ENCODE peak calls at places on chromosomes 11 and 22, in four cellular contexts. One of them, this sample, is unnamed.
A peak's percentile ranks its signal among the peaks of the same experiment; 100 is the strongest.

GRCh38 chr11:67266424-67267187 is at the start of gene GRK2:
- DNase-seq in adrenal gland: no peak
- DNase-seq in heart left ventricle: peak; percentile 42
- DNase-seq in NB4: peak; percentile 74
- DNase-seq in this sample: no peak

GRCh38 chr22:27667121-27667843 is 134.3 kb downstream of the MN1 start:
- DNase-seq in adrenal gland: peak; percentile 76
- DNase-seq in heart left ventricle: peak; percentile 60
- DNase-seq in NB4: peak; percentile 19
- DNase-seq in this sample: peak; percentile 81

GRCh38 chr11:126403039-126403438 is 47.6 kb downstream of the ST3GAL4 start:
- DNase-seq in adrenal gland: no peak
- DNase-seq in heart left ventricle: no peak
- DNase-seq in NB4: no peak
- DNase-seq in this sample: no peak

GRCh38 chr22:19634206-19634536 is 80.1 kb upstream of the SEPTIN5 start:
- DNase-seq in adrenal gland: no peak
- DNase-seq in heart left ventricle: no peak
- DNase-seq in NB4: no peak
- DNase-seq in this sample: no peak

GRCh38 chr11:120239713-120240640 is at the start of gene POU2F3:
- DNase-seq in adrenal gland: no peak
- DNase-seq in heart left ventricle: no peak
- DNase-seq in NB4: no peak
- DNase-seq in this sample: no peak

GRCh38 chr22:41979423-41980250 is 10.4 kb downstream of the SEPTIN3 start:
- DNase-seq in adrenal gland: no peak
- DNase-seq in heart left ventricle: no peak
- DNase-seq in NB4: no peak
- DNase-seq in this sample: no peak

GRCh38 chr11:113349528-113349927 is 35.1 kb downstream of the TTC12 start:
- DNase-seq in adrenal gland: no peak
- DNase-seq in heart left ventricle: no peak
- DNase-seq in NB4: no peak
- DNase-seq in this sample: no peak

GRCh38 chr11:129819237-129819636 is 3.6 kb downstream of the TMEM45B start:
- DNase-seq in adrenal gland: no peak
- DNase-seq in heart left ventricle: no peak
- DNase-seq in NB4: no peak
- DNase-seq in this sample: no peak

GRCh38 chr11:110011595-110011994 is 81.6 kb upstream of the ZC3H12C start:
- DNase-seq in adrenal gland: no peak
- DNase-seq in heart left ventricle: no peak
- DNase-seq in NB4: no peak
- DNase-seq in this sample: no peak

GRCh38 chr11:45083544-45084087 is 62.8 kb upstream of the PRDM11 start:
- DNase-seq in adrenal gland: peak; percentile 37
- DNase-seq in heart left ventricle: no peak
- DNase-seq in NB4: no peak
- DNase-seq in this sample: no peak

GRCh38 chr11:71381781-71382505 is 66.2 kb downstream of the DHCR7 start:
- DNase-seq in adrenal gland: no peak
- DNase-seq in heart left ventricle: no peak
- DNase-seq in NB4: no peak
- DNase-seq in this sample: no peak

GRCh38 chr11:32391965-32392553 is 43.3 kb downstream of the WT1 start:
- DNase-seq in adrenal gland: no peak
- DNase-seq in heart left ventricle: no peak
- DNase-seq in NB4: no peak
- DNase-seq in this sample: no peak

GRCh38 chr11:33829430-33830141 is 55.3 kb upstream of the FBXO3 start:
- DNase-seq in adrenal gland: peak; percentile 58
- DNase-seq in heart left ventricle: peak; percentile 35
- DNase-seq in NB4: peak; percentile 74
- DNase-seq in this sample: peak; percentile 71

GRCh38 chr22:38414009-38414395 is 41.0 kb downstream of the KCNJ4 start:
- DNase-seq in adrenal gland: peak; percentile 6
- DNase-seq in heart left ventricle: no peak
- DNase-seq in NB4: no peak
- DNase-seq in this sample: peak; percentile 11

GRCh38 chr22:46537946-46538815 is 761 bp upstream of the CELSR1 start:
- DNase-seq in adrenal gland: no peak
- DNase-seq in heart left ventricle: no peak
- DNase-seq in NB4: peak; percentile 69
- DNase-seq in this sample: no peak

GRCh38 chr11:7019500-7020182 is 505 bp downstream of the ZNF214 start:
- DNase-seq in adrenal gland: peak; percentile 32
- DNase-seq in heart left ventricle: peak; percentile 31
- DNase-seq in NB4: no peak
- DNase-seq in this sample: peak; percentile 56
- H3K4me3 ChIP-seq in adrenal gland: peak overlapping the region; percentile 80
- H3K4me3 ChIP-seq in heart left ventricle: peak overlapping the region; percentile 65
- H3K4me3 ChIP-seq in NB4: no peak overlapping the region
- H3K4me3 ChIP-seq in this sample: peak overlapping the region; percentile 67

GRCh38 chr11:70176940-70177689 is 26.0 kb upstream of the FADD start:
- DNase-seq in adrenal gland: no peak
- DNase-seq in heart left ventricle: no peak
- DNase-seq in NB4: peak; percentile 57
- DNase-seq in this sample: peak; percentile 83
- TF ChIP-seq CTCF in adrenal gland: no peak
- TF ChIP-seq CTCF in heart left ventricle: peak; percentile 35
- TF ChIP-seq CTCF in NB4: peak; percentile 78
- TF ChIP-seq CTCF in this sample: peak; percentile 40

GRCh38 chr11:57567512-57568329 is at the start of gene UBE2L6:
- DNase-seq in adrenal gland: peak; percentile 79
- DNase-seq in heart left ventricle: peak; percentile 75
- DNase-seq in NB4: peak; percentile 87
- DNase-seq in this sample: peak; percentile 84
- TF ChIP-seq POLR2A in adrenal gland: peak; percentile 48
- TF ChIP-seq POLR2A in heart left ventricle: no peak
- TF ChIP-seq POLR2A in NB4: no peak
- TF ChIP-seq POLR2A in this sample: no peak

DNA sequence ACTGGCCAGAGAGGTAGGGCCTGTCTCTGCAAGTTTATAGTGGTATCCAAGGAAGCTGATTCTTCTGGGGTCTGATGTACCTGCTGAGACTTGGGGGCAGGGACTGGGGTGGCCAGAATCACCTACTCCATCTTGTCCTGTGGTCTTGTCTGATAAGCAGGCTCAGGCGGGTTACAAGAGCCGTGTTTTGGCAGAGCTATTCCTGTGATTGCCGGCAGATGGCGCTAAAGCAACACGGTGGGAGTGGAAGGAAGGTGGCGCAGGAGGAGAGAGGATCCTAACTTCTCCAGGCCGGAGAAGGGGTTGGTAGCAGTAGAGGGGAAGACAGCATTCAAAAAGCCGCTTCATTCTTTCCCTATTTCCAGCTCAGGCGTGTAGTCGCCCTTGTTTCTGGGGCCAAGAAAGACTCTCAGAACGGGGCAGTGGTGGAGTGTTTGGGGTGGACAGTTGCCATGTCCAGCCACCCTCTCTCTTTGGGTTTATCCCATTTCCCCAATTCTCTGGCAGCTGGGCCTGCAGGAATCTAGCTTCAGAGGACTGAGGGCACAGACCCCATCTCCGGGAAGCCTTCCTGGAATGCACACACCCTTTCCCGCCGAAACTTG is 15.1 kb downstream of the CHRM1 start:
- DNase-seq in adrenal gland: peak; percentile 78
- DNase-seq in heart left ventricle: peak; percentile 79
- DNase-seq in NB4: peak; percentile 83
- DNase-seq in this sample: peak; percentile 88
- H3K4me3 ChIP-seq in adrenal gland: no peak overlapping the region
- H3K4me3 ChIP-seq in heart left ventricle: no peak overlapping the region
- H3K4me3 ChIP-seq in NB4: no peak overlapping the region
- H3K4me3 ChIP-seq in this sample: no peak overlapping the region

DNA sequence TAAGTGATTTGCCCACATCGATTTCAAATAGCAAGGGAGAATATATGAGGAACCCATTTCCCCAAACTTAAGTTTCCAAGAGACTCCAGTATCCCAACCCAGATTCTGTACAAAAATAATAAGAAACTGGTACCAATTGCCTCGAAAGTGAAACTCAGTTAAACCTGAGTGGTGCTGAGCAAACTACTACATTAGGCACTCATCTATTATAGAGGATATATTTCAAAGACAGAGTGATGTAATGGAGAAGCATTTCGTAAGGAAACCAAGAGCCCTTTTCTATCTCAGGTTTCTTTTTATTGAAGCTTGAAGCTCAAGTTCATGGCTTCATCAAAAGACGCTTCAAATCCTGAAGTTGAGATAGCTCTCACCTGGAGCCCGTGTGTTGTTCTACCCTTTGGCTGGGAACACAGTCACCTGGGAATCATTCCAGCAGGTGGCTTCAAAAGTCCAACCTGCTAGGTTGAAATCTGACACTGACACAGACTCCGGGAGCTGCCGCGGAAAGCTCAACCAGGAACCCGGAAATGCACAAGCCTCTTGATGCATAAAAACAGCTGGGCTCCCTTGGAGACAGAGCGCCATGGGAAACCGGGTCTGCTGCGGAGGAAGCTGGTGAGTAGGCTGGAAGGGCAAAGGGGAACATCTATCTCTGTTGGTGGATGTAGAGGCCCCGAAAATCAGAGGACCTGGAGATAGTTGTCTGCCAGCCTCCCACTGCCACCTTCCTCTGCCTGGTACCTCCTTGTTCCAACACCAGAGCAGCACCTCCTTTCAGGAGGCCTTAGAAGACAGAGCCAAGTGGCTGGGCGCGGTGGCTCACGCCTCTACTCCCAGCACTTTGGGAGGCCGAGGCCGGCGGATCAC is at the start of gene C11orf52:
- DNase-seq in adrenal gland: peak; percentile 31
- DNase-seq in heart left ventricle: peak; percentile 45
- DNase-seq in NB4: no peak
- DNase-seq in this sample: no peak
- TF ChIP-seq CTCF in adrenal gland: no peak
- TF ChIP-seq CTCF in heart left ventricle: no peak
- TF ChIP-seq CTCF in NB4: no peak
- TF ChIP-seq CTCF in this sample: no peak

GRCh38 chr22:28792491-28793383 is 7.6 kb downstream of the XBP1 start:
- DNase-seq in adrenal gland: no peak
- DNase-seq in heart left ventricle: no peak
- DNase-seq in NB4: peak; percentile 62
- DNase-seq in this sample: no peak
- TF ChIP-seq POLR2A in adrenal gland: no peak
- TF ChIP-seq POLR2A in heart left ventricle: no peak
- TF ChIP-seq POLR2A in NB4: no peak
- TF ChIP-seq POLR2A in this sample: no peak

GRCh38 chr11:9693801-9694553 is 30.1 kb downstream of the SWAP70 start:
- DNase-seq in adrenal gland: no peak
- DNase-seq in heart left ventricle: no peak
- DNase-seq in NB4: no peak
- DNase-seq in this sample: no peak
- H3K4me3 ChIP-seq in adrenal gland: no peak overlapping the region
- H3K4me3 ChIP-seq in heart left ventricle: no peak overlapping the region
- H3K4me3 ChIP-seq in NB4: no peak overlapping the region
- H3K4me3 ChIP-seq in this sample: no peak overlapping the region

This sample was measured in testis.